ENCODE peak calls at places on chromosomes 2 and 18, in eight cellular contexts. P, N, M, W, Q, G, S and U are unnamed samples.

GRCh38 chr18:8750954-8751415 is 45.6 kb downstream of the MTCL1 start:
- DNase-seq in P (no peak), N (no peak), M (no peak), W (no peak), Q (no peak), G (no peak), S (no peak), U (no peak)

GRCh38 chr2:151063271-151063670 is 198.4 kb downstream of the RBM43 start:
- DNase-seq in P (no peak), N (no peak), M (no peak), W (no peak), Q (no peak), G (no peak), S (no peak), U (no peak)

GRCh38 chr2:164600763-164601162 is 20.5 kb downstream of the GRB14 start:
- DNase-seq in P (no peak), N (no peak), M (no peak), W (no peak), Q (no peak), G (no peak), S (no peak), U (no peak)

GRCh38 chr2:234355052-234355720 is 141.7 kb downstream of the ARL4C start:
- DNase-seq in P (peak), N (peak), M (no peak), W (no peak), Q (no peak), G (no peak), S (no peak), U (no peak)

GRCh38 chr2:240348522-240348921 is 86.9 kb upstream of the GPC1 start:
- DNase-seq in P (no peak), N (peak), M (no peak), W (no peak), Q (no peak), G (no peak), S (no peak), U (no peak)

GRCh38 chr2:234164499-234165409 is 114.3 kb downstream of the SPP2 start:
- DNase-seq in P (no peak), N (no peak), M (peak), W (no peak), Q (no peak), G (no peak), S (no peak), U (no peak)

GRCh38 chr2:46270384-46270783 is 26.8 kb upstream of the EPAS1 start:
- DNase-seq in P (no peak), N (no peak), M (no peak), W (no peak), Q (no peak), G (no peak), S (no peak), U (no peak)

GRCh38 chr2:140274891-140275290 is 1494.7 kb upstream of the NXPH2 start:
- DNase-seq in P (no peak), N (no peak), M (no peak), W (no peak), Q (no peak), G (no peak), S (no peak), U (no peak)

GRCh38 chr18:8929381-8929780 is 173.1 kb upstream of the NDUFV2 start:
- DNase-seq in P (no peak), N (no peak), M (no peak), W (no peak), Q (no peak), G (no peak), S (no peak), U (no peak)

GRCh38 chr2:128746356-128746755 is 427.7 kb upstream of the HS6ST1 start:
- DNase-seq in P (no peak), N (no peak), M (no peak), W (no peak), Q (no peak), G (no peak), S (no peak), U (no peak)